ENCODE peak calls at places on chromosomes 16 and 17, in six cellular contexts. W is HCT116, O is GM23248, D is Karpas-422, Z is SK-N-SH, S is GM23338. Q is an unnamed sample.

GRCh38 chr17:69069289-69069688 is 8.6 kb upstream of the ABCA9 start:
- DNase-seq in W (no peak), S (peak; percentile 33), O (no peak), D (no peak), Z (peak; percentile 32), Q (no peak)

GRCh38 chr16:3242709-3243108 is 7.8 kb upstream of the ZNF200 start:
- DNase-seq in S (no peak), D (no peak), W (no peak), Z (no peak), O (no peak), Q (no peak)

GRCh38 chr17:78923660-78924453 is 1.3 kb downstream of the TIMP2 start:
- DNase-seq in S (peak; percentile 76), W (peak; percentile 69), D (peak; percentile 64), Z (peak; percentile 65), O (peak; percentile 68), Q (peak; percentile 75)

GRCh38 chr17:70405492-70406220 is 236.3 kb downstream of the KCNJ2 start:
- DNase-seq in Z (no peak), O (peak; percentile 93), S (no peak), W (peak; percentile 4), D (no peak), Q (no peak)

GRCh38 chr17:43572368-43572980 is 26.3 kb upstream of the ETV4 start:
- DNase-seq in W (no peak), O (no peak), S (no peak), D (no peak), Z (no peak), Q (no peak)

GRCh38 chr17:64780096-64781012 is 118.2 kb upstream of the SMURF2 start:
- DNase-seq in Z (peak; percentile 64), D (no peak), S (peak; percentile 95), O (peak; percentile 51), W (peak; percentile 84), Q (no peak)

GRCh38 chr17:77829871-77830799 is 128.4 kb upstream of the TNRC6C start:
- DNase-seq in Z (peak; percentile 47), S (no peak), O (peak; percentile 95), W (no peak), D (no peak), Q (no peak)

GRCh38 chr17:19553036-19553435 is 19.4 kb downstream of the SLC47A1 start:
- DNase-seq in D (no peak), S (no peak), W (no peak), Z (no peak), O (no peak), Q (no peak)

GRCh38 chr17:19755392-19755791 is 7.3 kb upstream of the ALDH3A1 start:
- DNase-seq in O (no peak), D (no peak), Z (no peak), W (no peak), S (no peak), Q (no peak)

GRCh38 chr17:248337-249235 is 67.1 kb upstream of the DOC2B start:
- DNase-seq in O (no peak), W (no peak), S (no peak), D (no peak), Z (no peak), Q (no peak)

GRCh38 chr17:75047398-75048098 is 523 bp downstream of the KCTD2 start:
- DNase-seq in Z (no peak), S (peak; percentile 30), W (no peak), O (peak; percentile 48), D (peak; percentile 61), Q (peak; percentile 47)

GRCh38 chr17:77405867-77406513 is 265.2 kb downstream of the SEC14L1 start:
- DNase-seq in Z (no peak), S (no peak), W (no peak), D (peak; percentile 72), O (no peak), Q (peak; percentile 89)

GRCh38 chr17:74987909-74988711 is 678 bp downstream of the CDR2L start:
- DNase-seq in O (peak; percentile 92), D (no peak), W (no peak), Z (peak; percentile 86), S (peak; percentile 85), Q (peak; percentile 15)

GRCh38 chr17:65459667-65460415 is 101.6 kb downstream of the AXIN2 start:
- DNase-seq in Z (no peak), W (no peak), S (peak; percentile 43), D (no peak), O (no peak), Q (no peak)

GRCh38 chr16:82995286-82995926 is 368.6 kb downstream of the CDH13 start:
- DNase-seq in Z (no peak), O (no peak), S (no peak), D (no peak), W (no peak), Q (no peak)

GRCh38 chr16:86768999-86769398 is 190.7 kb downstream of the FOXL1 start:
- DNase-seq in S (no peak), W (no peak), O (no peak), Z (no peak), D (no peak), Q (no peak)

DNA sequence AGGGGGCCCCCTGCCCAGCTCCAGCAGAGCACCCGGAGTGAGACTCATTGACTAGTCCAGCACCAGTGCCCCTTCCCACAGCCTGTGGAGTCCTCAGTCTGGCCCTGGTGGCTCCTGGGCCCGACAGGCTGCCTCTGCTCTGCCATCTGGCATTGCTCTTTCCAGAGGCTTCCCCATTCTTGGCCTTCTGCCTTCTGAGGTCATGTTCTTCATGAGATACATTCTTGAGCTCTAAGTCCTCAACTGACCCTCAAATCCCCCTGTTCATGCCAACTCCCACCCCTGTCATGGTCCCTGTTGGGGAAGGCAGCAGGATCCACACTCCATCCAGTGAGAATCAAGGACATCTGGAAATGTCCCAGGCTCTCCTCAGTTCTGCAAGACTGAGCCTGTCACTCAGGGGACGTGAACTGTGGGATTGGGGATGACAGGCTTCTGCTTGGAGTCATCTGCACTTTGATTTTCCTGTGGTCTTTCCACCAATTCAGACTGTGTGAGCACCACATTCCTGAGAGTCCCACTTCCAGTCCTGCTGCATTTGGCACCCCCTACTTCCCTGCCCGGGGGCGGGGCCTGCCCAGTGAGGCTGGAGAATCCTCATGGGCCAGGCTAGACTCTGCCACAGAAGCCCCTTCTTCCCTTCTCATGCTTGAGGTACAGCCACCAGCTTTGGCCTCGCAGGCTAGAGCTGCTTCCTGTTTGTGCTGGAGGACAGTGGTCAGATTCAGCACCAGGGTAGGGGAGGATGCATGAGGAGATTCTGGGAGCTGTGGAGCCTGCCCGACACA is 2.7 kb downstream of the TRPV2 start:
- DNase-seq in D (no peak), O (peak; percentile 70), S (no peak), W (no peak), Z (no peak), Q (no peak)
- H3K4me3 ChIP-seq in D (no peak overlapping the region), O (no peak overlapping the region), S (no peak overlapping the region), W (no peak overlapping the region), Z (no peak overlapping the region), Q (no peak overlapping the region)

GRCh38 chr16:24975428-24975889 is 39.7 kb downstream of the ARHGAP17 start:
- DNase-seq in O (peak; percentile 42), W (no peak), Z (no peak), S (no peak), D (no peak), Q (peak; percentile 89)

GRCh38 chr16:24978370-24978914 is 36.7 kb downstream of the ARHGAP17 start:
- DNase-seq in Z (no peak), W (no peak), S (no peak), D (no peak), O (peak; percentile 16), Q (peak; percentile 75)

GRCh38 chr16:24976061-24976779 is 38.9 kb downstream of the ARHGAP17 start:
- DNase-seq in Z (no peak), D (no peak), W (no peak), O (no peak), S (no peak), Q (no peak)

GRCh38 chr16:24977673-24978065 is 37.5 kb downstream of the ARHGAP17 start:
- DNase-seq in Z (no peak), O (peak; percentile 81), W (no peak), S (peak; percentile 38), D (no peak), Q (no peak)

DNA sequence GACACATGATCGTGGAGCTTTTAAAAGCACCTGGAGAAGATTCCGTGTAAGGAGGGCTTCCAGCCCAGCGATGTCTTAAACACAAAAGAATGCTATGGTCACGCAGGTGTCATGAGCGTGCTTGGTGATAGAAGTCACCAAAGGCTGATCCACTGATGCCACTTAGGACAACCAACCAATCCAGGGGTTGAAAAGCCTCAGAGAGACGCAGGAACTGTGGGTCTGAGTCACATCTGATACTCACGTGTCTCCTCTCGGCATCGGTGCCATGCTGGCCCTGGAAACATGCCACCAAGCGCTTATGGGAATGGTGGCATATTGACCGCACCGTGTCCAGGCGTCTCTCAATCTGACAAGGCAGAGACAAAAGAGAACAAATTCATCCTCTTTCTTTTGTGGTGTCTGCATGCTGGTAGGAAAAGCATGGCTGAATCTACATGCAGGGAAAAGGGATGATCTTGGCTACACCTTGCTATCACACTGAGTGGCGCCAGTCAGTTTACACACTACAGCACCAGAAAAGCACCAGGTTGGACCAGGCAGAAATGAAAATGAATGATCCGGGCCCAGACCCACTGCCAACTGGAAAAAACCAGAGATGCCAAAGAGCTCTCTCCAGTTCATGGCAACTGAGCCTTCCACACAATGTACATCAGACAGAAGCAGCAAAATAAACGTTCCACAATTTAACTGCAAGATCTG is 38.0 kb downstream of the ARHGAP17 start:
- DNase-seq in D (no peak), S (no peak), O (no peak), Z (no peak), W (no peak), Q (no peak)
- H3K27ac ChIP-seq in D (no peak overlapping the region), S (peak overlapping the region; percentile 55), O (peak overlapping the region; percentile 70), Z (peak overlapping the region; percentile 78), W (no peak overlapping the region), Q (peak overlapping the region; percentile 78)

DNA sequence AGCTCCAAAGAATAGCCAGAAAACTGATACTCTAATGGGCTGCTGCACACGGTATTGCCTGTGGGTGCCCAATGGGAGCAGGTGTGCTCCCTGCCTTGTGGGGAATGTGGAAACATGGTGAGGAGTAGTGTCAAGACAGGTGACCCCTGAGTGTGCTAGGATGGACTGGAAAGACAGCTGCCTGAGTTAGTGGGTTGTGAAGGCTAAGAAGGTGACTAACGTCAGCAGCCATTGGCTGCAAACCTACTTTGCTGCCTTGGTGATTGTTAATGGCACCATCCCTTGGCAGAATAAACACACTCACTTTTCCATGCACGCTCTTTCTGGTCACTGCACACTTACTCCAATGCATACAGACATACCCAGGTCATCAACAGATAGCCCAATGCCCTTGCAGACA is 81.8 kb downstream of the AIPL1 start:
- DNase-seq in O (no peak), W (no peak), S (no peak), D (no peak), Z (no peak), Q (no peak)
- H3K9me2 ChIP-seq in O (no peaks in the 10 kb centered on the region), W (no peaks in the 10 kb centered on the region), S (no peaks in the 10 kb centered on the region), D (no peaks in the 10 kb centered on the region), Z (no peaks in the 10 kb centered on the region), Q (no peaks in the 10 kb centered on the region)

DNA sequence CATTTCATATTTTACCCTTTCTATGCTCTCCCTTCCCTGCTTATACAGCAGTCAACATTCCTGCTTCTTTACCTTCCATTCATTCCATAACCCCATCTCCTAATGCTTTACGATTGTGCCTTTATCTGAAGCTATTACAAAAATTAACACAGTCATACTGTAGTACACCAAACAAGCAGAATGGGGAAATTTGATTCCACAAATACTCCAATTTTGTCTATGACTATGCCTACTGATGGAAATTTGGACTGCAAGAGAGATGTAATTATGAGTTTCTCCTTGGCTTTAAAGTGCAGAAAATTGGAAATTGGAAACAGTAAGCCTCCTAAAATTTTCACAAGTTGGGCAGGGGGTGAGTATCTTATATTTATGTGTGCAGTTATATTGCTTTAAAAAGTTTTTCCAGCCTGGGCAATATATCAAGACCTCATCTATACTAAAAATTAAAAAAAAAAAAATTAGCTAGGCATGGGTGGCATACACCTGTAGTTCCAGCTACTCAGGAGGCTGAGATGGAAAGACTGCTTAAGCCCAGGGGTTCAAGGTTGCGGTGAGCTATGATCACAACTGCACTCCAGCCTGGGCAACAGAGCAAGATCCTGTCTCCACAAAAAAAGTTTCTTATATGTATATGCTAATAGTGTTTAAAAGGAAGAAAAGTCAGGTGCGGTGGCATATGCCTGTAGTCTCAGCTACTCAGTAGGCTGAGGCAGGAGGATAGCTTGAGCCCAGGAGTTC is 3.0 kb downstream of the APPBP2 start:
- DNase-seq in D (no peak), Z (no peak), W (no peak), O (peak; percentile 22), S (no peak), Q (no peak)
- H3K4me3 ChIP-seq in D (no peak overlapping the region), Z (no peak overlapping the region), W (no peak overlapping the region), O (peak overlapping the region; percentile 94), S (no peak overlapping the region), Q (no peak overlapping the region)

Q was measured in OCI-LY7.